ENCODE peak calls at places on chromosomes 12 and 14, in nine cellular contexts. T is gastrocnemius medialis, I is cardiac muscle cell, W is tibial nerve, B is fibroblast of pulmonary artery, Q is esophagus squamous epithelium, J is lung, G is OCI-LY7, Z is PC-9. X is an unnamed sample.

GRCh38 chr12:8890313-8891084 is 23.8 kb upstream of the PHC1 start:
- DNase-seq in T (no peak), I (peak; percentile 68), W (no peak), B (peak; percentile 66), Q (no peak), J (peak; percentile 47), G (peak; percentile 64), Z (peak; percentile 63), X (peak; percentile 67)

GRCh38 chr12:125340791-125341190 is 275.6 kb downstream of the AACS start:
- DNase-seq in T (no peak), I (peak; percentile 49), W (no peak), B (peak; percentile 69), Q (no peak), J (no peak), G (no peak), Z (no peak), X (no peak)

GRCh38 chr12:77847665-77848431 is 17.2 kb downstream of the NAV3 start:
- DNase-seq in T (no peak), I (peak; percentile 77), W (no peak), B (peak; percentile 83), Q (no peak), J (no peak), G (peak; percentile 85), Z (peak; percentile 19), X (no peak)

GRCh38 chr12:27462151-27462694 is 15.7 kb downstream of the SMCO2 start:
- DNase-seq in T (no peak), I (peak; percentile 92), W (no peak), B (peak; percentile 98), Q (no peak), J (no peak), G (no peak), Z (no peak), X (no peak)

GRCh38 chr12:57340104-57340503 is 89.1 kb upstream of the STAC3 start:
- DNase-seq in T (peak; percentile 28), I (peak; percentile 92), W (no peak), B (peak; percentile 89), Q (no peak), J (no peak), G (no peak), Z (no peak), X (no peak)

GRCh38 chr12:69569236-69569635 is 16.0 kb upstream of the CCT2 start:
- DNase-seq in T (no peak), I (no peak), W (no peak), B (no peak), Q (no peak), J (no peak), G (no peak), Z (no peak), X (no peak)

GRCh38 chr14:54487771-54488170 is 1.0 kb downstream of the GMFB start:
- DNase-seq in T (no peak), I (peak; percentile 58), W (no peak), B (peak; percentile 64), Q (no peak), J (no peak), G (no peak), Z (no peak), X (no peak)

GRCh38 chr14:84343637-84344036 is 1186.3 kb upstream of the FLRT2 start:
- DNase-seq in T (no peak), I (peak; percentile 73), W (no peak), B (peak; percentile 84), Q (no peak), J (no peak), G (no peak), Z (no peak), X (no peak)

GRCh38 chr12:4918950-4919660 is 9.4 kb downstream of the KCNA1 start:
- DNase-seq in T (no peak), I (peak; percentile 27), W (no peak), B (no peak), Q (no peak), J (no peak), G (no peak), Z (no peak), X (no peak)

GRCh38 chr12:14262771-14263511 is 102.5 kb upstream of the ATF7IP start:
- DNase-seq in T (no peak), I (no peak), W (no peak), B (no peak), Q (no peak), J (no peak), G (no peak), Z (no peak), X (no peak)

GRCh38 chr12:14260011-14260993 is 105.2 kb upstream of the ATF7IP start:
- DNase-seq in T (peak; percentile 62), I (peak; percentile 98), W (peak; percentile 87), B (peak; percentile 94), Q (peak; percentile 39), J (peak; percentile 93), G (no peak), Z (peak; percentile 94), X (peak; percentile 98)

GRCh38 chr12:14259481-14260010 is 105.9 kb upstream of the ATF7IP start:
- DNase-seq in T (no peak), I (no peak), W (no peak), B (no peak), Q (no peak), J (no peak), G (no peak), Z (no peak), X (no peak)

GRCh38 chr12:14261861-14262260 is 103.6 kb upstream of the ATF7IP start:
- DNase-seq in T (no peak), I (no peak), W (no peak), B (no peak), Q (no peak), J (no peak), G (no peak), Z (no peak), X (no peak)

GRCh38 chr12:14261096-14261495 is 104.4 kb upstream of the ATF7IP start:
- DNase-seq in T (no peak), I (no peak), W (no peak), B (no peak), Q (no peak), J (no peak), G (no peak), Z (no peak), X (no peak)
- H3K4me3 ChIP-seq in T (peak overlapping the region; percentile 40), I (no peak overlapping the region), W (no peak overlapping the region), B (no peak overlapping the region), Q (no peak overlapping the region), J (no peak overlapping the region), G (no peak overlapping the region), Z (no peak overlapping the region), X (peak overlapping the region; percentile 33)

GRCh38 chr12:91574391-91574790 is 391.8 kb upstream of the DCN start:
- DNase-seq in T (no peak), I (peak; percentile 12), W (no peak), B (peak; percentile 4), Q (no peak), J (no peak), G (no peak), Z (no peak), X (no peak)
- H3K4me3 ChIP-seq in T (peak overlapping the region; percentile 36), I (no peak overlapping the region), W (no peak overlapping the region), B (no peak overlapping the region), Q (no peak overlapping the region), J (no peak overlapping the region), G (no peak overlapping the region), Z (no peak overlapping the region), X (no peak overlapping the region)

DNA sequence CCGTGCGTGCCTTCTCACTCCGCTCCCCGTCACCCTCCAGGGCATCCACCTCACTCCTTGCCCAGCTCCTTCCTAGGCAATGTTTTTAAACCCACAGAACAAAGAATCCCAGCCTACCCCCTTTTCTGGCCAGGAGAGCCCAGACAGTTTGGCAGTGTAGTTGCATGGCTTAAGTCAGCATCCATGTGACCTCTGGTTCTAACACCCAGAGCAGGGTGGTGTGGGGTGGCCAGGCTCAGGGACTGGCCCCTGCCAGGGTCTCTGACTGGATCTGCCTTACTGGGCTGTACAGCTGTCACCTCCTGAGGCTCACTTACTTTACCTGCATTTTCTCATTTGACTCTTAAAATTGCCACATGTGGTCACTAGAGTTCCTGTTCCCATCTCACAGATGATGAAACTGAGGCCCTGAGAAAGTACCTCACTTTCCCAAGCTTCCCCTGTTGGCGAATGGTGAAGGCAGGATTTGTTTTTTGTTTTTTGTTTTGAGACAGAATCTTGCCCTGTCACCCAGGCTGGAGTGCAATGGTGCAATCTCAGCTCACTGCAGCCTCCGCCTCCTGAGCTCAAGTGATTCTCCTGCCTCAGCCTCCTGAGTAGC is 18.3 kb downstream of the SDS start:
- DNase-seq in T (no peak), I (no peak), W (no peak), B (no peak), Q (no peak), J (no peak), G (no peak), Z (no peak), X (no peak)
- H3K4me3 ChIP-seq in T (no peak overlapping the region), I (no peak overlapping the region), W (no peak overlapping the region), B (no peak overlapping the region), Q (no peak overlapping the region), J (no peak overlapping the region), G (no peak overlapping the region), Z (no peak overlapping the region), X (no peak overlapping the region)

GRCh38 chr14:49942090-49942489 is 49.2 kb downstream of the ARF6 start:
- DNase-seq in T (no peak), I (no peak), W (no peak), B (no peak), Q (no peak), J (no peak), G (no peak), Z (no peak), X (no peak)

GRCh38 chr14:49944501-49944900 is 51.6 kb downstream of the ARF6 start:
- DNase-seq in T (no peak), I (no peak), W (no peak), B (no peak), Q (no peak), J (no peak), G (no peak), Z (no peak), X (no peak)

GRCh38 chr14:49935526-49935925 is 42.6 kb downstream of the ARF6 start:
- DNase-seq in T (no peak), I (no peak), W (no peak), B (no peak), Q (no peak), J (no peak), G (no peak), Z (no peak), X (no peak)

GRCh38 chr14:49940805-49941421 is 48.0 kb downstream of the ARF6 start:
- DNase-seq in T (no peak), I (peak; percentile 55), W (no peak), B (peak; percentile 60), Q (no peak), J (no peak), G (peak; percentile 66), Z (no peak), X (no peak)

GRCh38 chr14:49939884-49940510 is 47.1 kb downstream of the ARF6 start:
- DNase-seq in T (no peak), I (no peak), W (no peak), B (no peak), Q (no peak), J (no peak), G (no peak), Z (no peak), X (no peak)
- H3K4me3 ChIP-seq in T (no peak overlapping the region), I (no peak overlapping the region), W (no peak overlapping the region), B (no peak overlapping the region), Q (no peak overlapping the region), J (no peak overlapping the region), G (peak overlapping the region; percentile 16), Z (no peak overlapping the region), X (no peak overlapping the region)